ENCODE peak calls at places on chromosomes 7 and 10, in seven cellular contexts. L, N, I, B, Q, V and O are unnamed samples. For H3K4me1, the result is how much of the 10 kb centered on the place peaks cover.

GRCh38 chr7:130008941-130009847 is 42.0 kb downstream of the ZC3HC1 start:
- DNase-seq in B (peak), N (peak), Q (peak), L (peak), V (peak), I (no peak), O (peak)

GRCh38 chr10:96038476-96039387 is 4.7 kb upstream of the CCNJ start:
- DNase-seq in L (no peak), Q (no peak), I (no peak), V (no peak), B (no peak), N (no peak), O (no peak)

GRCh38 chr10:46094931-46095755 is 49.1 kb upstream of the MSMB start:
- DNase-seq in B (no peak), I (peak), L (no peak), V (no peak), Q (no peak), N (no peak), O (peak)

GRCh38 chr7:117807688-117808087 is 65.6 kb downstream of the CTTNBP2 start:
- DNase-seq in Q (no peak), I (no peak), N (no peak), B (no peak), V (no peak), L (no peak), O (no peak)

GRCh38 chr7:144529269-144529926 is 125.9 kb upstream of the NOBOX start:
- DNase-seq in N (no peak), V (no peak), Q (no peak), B (no peak), I (no peak), L (no peak), O (no peak)

GRCh38 chr10:114265392-114266053 is 26.5 kb downstream of the VWA2 start:
- DNase-seq in L (no peak), B (no peak), Q (no peak), V (peak), I (no peak), N (no peak), O (peak)

GRCh38 chr7:17299477-17299991 is 1.1 kb downstream of the AHR start:
- DNase-seq in N (no peak), I (no peak), V (peak), Q (peak), L (peak), B (peak), O (peak)

GRCh38 chr7:66110861-66111260 is 3.8 kb upstream of the CRCP start:
- DNase-seq in B (peak), N (peak), I (no peak), Q (peak), V (peak), L (peak), O (peak)

GRCh38 chr10:128296608-128297007 is 170.4 kb upstream of the MKI67 start:
- DNase-seq in V (no peak), B (no peak), Q (no peak), N (no peak), L (no peak), I (no peak), O (no peak)

GRCh38 chr7:140972344-140972743 is 42.4 kb downstream of the MRPS33 start:
- DNase-seq in Q (no peak), B (no peak), L (no peak), I (no peak), V (no peak), N (no peak), O (no peak)

GRCh38 chr10:131745591-131745990 is 155.2 kb upstream of the PPP2R2D start:
- DNase-seq in B (no peak), L (no peak), N (no peak), I (no peak), Q (no peak), V (no peak), O (no peak)

GRCh38 chr7:140726304-140726703 is 29.8 kb downstream of the NDUFB2 start:
- DNase-seq in B (peak), I (peak), L (peak), N (peak), V (peak), Q (no peak), O (peak)

GRCh38 chr7:31815796-31816195 is 128.8 kb downstream of the PPP1R17 start:
- DNase-seq in V (peak), N (no peak), I (no peak), B (peak), L (no peak), Q (no peak), O (peak)

GRCh38 chr10:106185991-106186390 is 978.5 kb downstream of the SORCS1 start:
- DNase-seq in V (peak), I (no peak), B (no peak), Q (no peak), N (no peak), L (peak), O (peak)

GRCh38 chr10:5873515-5873995 is 16.1 kb downstream of the ANKRD16 start:
- DNase-seq in Q (peak), L (peak), B (peak), I (peak), V (peak), N (peak), O (peak)

GRCh38 chr10:15719062-15719898 is 442 bp downstream of the ITGA8 start:
- DNase-seq in I (no peak), Q (no peak), N (no peak), V (no peak), L (no peak), B (no peak), O (peak)

GRCh38 chr7:146387140-146387539 is 270.5 kb downstream of the CNTNAP2 start:
- DNase-seq in L (no peak), V (no peak), Q (no peak), N (no peak), I (no peak), B (no peak), O (no peak)

GRCh38 chr10:117497736-117498135 is 44.8 kb upstream of the EMX2 start:
- DNase-seq in V (no peak), L (no peak), N (no peak), Q (no peak), I (no peak), B (no peak), O (no peak)

GRCh38 chr10:116490028-116490662 is 55.6 kb upstream of the PNLIP start:
- DNase-seq in L (peak), V (peak), N (peak), Q (no peak), I (peak), B (peak), O (peak)

GRCh38 chr7:21305455-21306235 is 122.2 kb upstream of the SP4 start:
- DNase-seq in N (no peak), Q (no peak), V (no peak), B (peak), I (no peak), L (no peak), O (no peak)

GRCh38 chr10:47370878-47371277 is 13.2 kb downstream of the ZNF488 start:
- DNase-seq in V (no peak), L (no peak), B (no peak), Q (no peak), N (no peak), I (no peak), O (no peak)

GRCh38 chr10:104424719-104425118 is 71.1 kb downstream of the CFAP58 start:
- DNase-seq in V (no peak), I (no peak), N (no peak), Q (no peak), B (no peak), L (peak), O (peak)

GRCh38 chr7:4273566-4274230 is 408.4 kb upstream of the FOXK1 start:
- DNase-seq in B (peak), N (no peak), I (no peak), Q (no peak), L (no peak), V (no peak), O (no peak)

GRCh38 chr7:101134399-101134980 is 7.6 kb downstream of the SERPINE1 start:
- DNase-seq in I (no peak), B (peak), L (no peak), V (peak), Q (no peak), N (no peak), O (peak)

GRCh38 chr7:42315631-42316030 is 78.6 kb upstream of the GLI3 start:
- DNase-seq in L (peak), Q (no peak), V (peak), N (no peak), B (peak), I (peak), O (peak)

GRCh38 chr7:24349339-24349738 is 65.3 kb downstream of the NPY start:
- DNase-seq in V (no peak), N (no peak), B (no peak), L (no peak), I (no peak), Q (no peak), O (no peak)

GRCh38 chr10:3635248-3635647 is 149.8 kb downstream of the KLF6 start:
- DNase-seq in B (no peak), L (no peak), N (no peak), Q (no peak), V (no peak), I (no peak), O (no peak)

GRCh38 chr7:12518920-12519681 is 51.4 kb upstream of the SCIN start:
- DNase-seq in L (no peak), I (no peak), V (peak), N (no peak), B (peak), Q (peak), O (peak)

GRCh38 chr7:5692112-5692844 is 89.2 kb downstream of the RNF216 start:
- DNase-seq in V (peak), N (no peak), B (peak), Q (peak), I (no peak), L (peak), O (peak)

GRCh38 chr10:93403741-93404354 is 78.3 kb downstream of the MYOF start:
- DNase-seq in V (no peak), N (no peak), B (no peak), I (no peak), Q (no peak), L (no peak), O (no peak)

GRCh38 chr7:34718867-34719266 is 60.8 kb downstream of the NPSR1 start:
- DNase-seq in V (no peak), L (no peak), B (no peak), N (no peak), I (no peak), Q (no peak), O (no peak)

GRCh38 chr7:88344956-88345832 is 38.5 kb upstream of the STEAP4 start:
- DNase-seq in N (peak), L (no peak), B (peak), I (no peak), Q (no peak), V (peak), O (peak)

GRCh38 chr7:77746164-77746823 is 50.0 kb downstream of the RSBN1L start:
- DNase-seq in V (no peak), I (no peak), N (no peak), Q (no peak), L (no peak), B (no peak), O (no peak)

DNA sequence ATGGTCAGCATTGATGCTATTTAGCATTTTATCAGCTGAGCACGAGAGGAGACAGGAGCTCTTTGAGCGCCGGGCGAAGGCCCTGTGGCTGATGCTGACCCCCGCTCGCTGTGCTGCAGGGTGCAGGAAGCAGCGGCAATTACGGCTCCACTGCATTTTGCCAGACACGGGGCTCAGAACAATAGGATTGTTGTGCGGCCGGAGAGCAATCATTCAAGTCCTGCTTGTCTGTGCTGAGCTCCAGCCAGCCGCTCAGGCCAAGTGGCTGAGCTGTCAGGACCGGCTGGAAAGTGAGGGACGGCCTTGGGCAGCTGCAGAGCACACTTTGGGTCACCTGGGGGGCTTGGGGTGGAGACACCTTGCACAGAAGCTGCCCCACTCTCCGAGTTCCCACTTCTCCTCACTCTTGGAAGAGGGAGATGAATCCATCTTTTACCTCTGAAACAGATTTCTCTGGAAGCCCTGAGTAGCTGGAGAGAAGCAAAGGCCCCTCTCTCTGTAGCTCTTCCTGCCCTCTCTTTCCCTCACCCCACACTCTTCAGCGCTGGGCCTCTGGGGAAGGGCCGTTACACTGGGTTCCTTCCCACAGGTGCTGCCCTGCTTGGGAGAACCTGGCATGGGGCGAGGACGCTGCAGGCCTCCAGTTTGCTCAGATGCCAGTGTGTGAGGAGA is 17.3 kb upstream of the ADARB2 start:
- DNase-seq in N (no peak), L (no peak), B (no peak), Q (no peak), I (no peak), V (no peak), O (no peak)
- H3K4me2 ChIP-seq in N (no peak), L (no peak), B (no peak), Q (no peak), I (no peak), V (no peak), O (no peak)

GRCh38 chr10:17665742-17666141 is 21.8 kb downstream of the STAM start:
- DNase-seq in L (peak), N (no peak), Q (no peak), V (peak), I (no peak), B (peak), O (peak)
- H3K4me1 ChIP-seq in L (under half), N (under half), Q (under half), V (under half), I (under half), B (under half), O (under half)

GRCh38 chr7:30199271-30199670 is 64.5 kb downstream of the MTURN start:
- DNase-seq in B (no peak), L (no peak), V (no peak), I (no peak), N (no peak), Q (no peak), O (no peak)

GRCh38 chr7:30202671-30203070 is 67.9 kb downstream of the MTURN start:
- DNase-seq in Q (no peak), I (no peak), L (no peak), N (no peak), B (no peak), V (no peak), O (no peak)

GRCh38 chr7:30200591-30200990 is 65.8 kb downstream of the MTURN start:
- DNase-seq in N (no peak), B (no peak), I (no peak), Q (no peak), L (no peak), V (no peak), O (no peak)

GRCh38 chr7:30201921-30202320 is 67.1 kb downstream of the MTURN start:
- DNase-seq in B (no peak), I (peak), Q (no peak), N (no peak), L (no peak), V (no peak), O (no peak)

DNA sequence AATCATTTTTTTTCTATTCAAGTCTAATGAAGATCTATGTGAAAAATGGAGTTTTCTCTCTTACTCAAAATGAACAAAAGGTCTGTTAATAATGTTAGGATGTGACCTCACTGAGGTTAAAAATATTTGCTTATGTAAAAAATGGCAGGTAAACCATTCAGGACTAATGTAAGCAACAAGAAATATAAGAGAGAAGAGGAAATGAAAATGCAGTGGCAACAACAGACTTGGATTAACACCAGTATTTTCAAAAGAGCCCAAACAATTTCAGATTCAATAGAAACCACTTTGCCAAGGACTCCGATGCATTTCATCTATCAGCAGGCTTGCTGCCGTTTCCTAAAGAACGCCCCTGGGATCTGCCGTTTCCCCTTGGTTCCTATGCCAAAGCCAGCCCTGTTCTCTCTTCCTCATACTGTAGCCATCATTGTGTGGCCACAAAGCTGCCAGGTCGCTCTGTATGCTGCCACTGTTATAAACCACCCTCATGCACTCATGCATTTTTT is 66.4 kb downstream of the MTURN start:
- DNase-seq in B (no peak), V (no peak), I (peak), N (no peak), Q (no peak), L (no peak), O (no peak)
- H3K4me2 ChIP-seq in B (no peak), V (no peak), I (peak), N (no peak), Q (no peak), L (no peak), O (no peak)

GRCh38 chr10:110857265-110858158 is 14.2 kb upstream of the PDCD4 start:
- DNase-seq in B (no peak), Q (no peak), V (peak), I (peak), L (peak), N (no peak), O (peak)
- H3K4me1 ChIP-seq in B (under half), Q (under half), V (under half), I (half or more), L (under half), N (under half), O (under half)

GRCh38 chr7:123727071-123727837 is 21.5 kb downstream of the WASL start:
- DNase-seq in L (peak), I (no peak), B (peak), Q (peak), V (peak), N (no peak), O (peak)

GRCh38 chr7:123725586-123726171 is 23.1 kb downstream of the WASL start:
- DNase-seq in N (no peak), I (no peak), V (no peak), Q (no peak), L (no peak), B (no peak), O (no peak)

GRCh38 chr7:123724725-123725381 is 23.9 kb downstream of the WASL start:
- DNase-seq in B (no peak), V (peak), N (no peak), Q (no peak), L (no peak), I (no peak), O (no peak)

GRCh38 chr7:123719481-123719806 is 29.4 kb downstream of the WASL start:
- DNase-seq in N (no peak), I (no peak), L (no peak), Q (no peak), B (no peak), V (no peak), O (no peak)

GRCh38 chr7:123723913-123724312 is 24.9 kb downstream of the WASL start:
- DNase-seq in B (no peak), V (no peak), N (no peak), Q (no peak), I (no peak), L (no peak), O (no peak)
- H3K4me2 ChIP-seq in B (no peak), V (no peak), N (no peak), Q (no peak), I (no peak), L (no peak), O (no peak)

GRCh38 chr7:2824026-2824677 is 20.0 kb downstream of the GNA12 start:
- DNase-seq in V (no peak), N (no peak), L (no peak), B (no peak), I (no peak), Q (no peak), O (no peak)

GRCh38 chr7:2825595-2826227 is 18.4 kb downstream of the GNA12 start:
- DNase-seq in Q (no peak), N (no peak), I (no peak), V (no peak), B (no peak), L (peak), O (no peak)

GRCh38 chr7:2826806-2827205 is 17.3 kb downstream of the GNA12 start:
- DNase-seq in Q (no peak), I (no peak), V (no peak), L (no peak), N (no peak), B (no peak), O (peak)

GRCh38 chr7:2823124-2823523 is 21.0 kb downstream of the GNA12 start:
- DNase-seq in L (no peak), I (no peak), B (no peak), Q (no peak), N (no peak), V (no peak), O (no peak)

DNA sequence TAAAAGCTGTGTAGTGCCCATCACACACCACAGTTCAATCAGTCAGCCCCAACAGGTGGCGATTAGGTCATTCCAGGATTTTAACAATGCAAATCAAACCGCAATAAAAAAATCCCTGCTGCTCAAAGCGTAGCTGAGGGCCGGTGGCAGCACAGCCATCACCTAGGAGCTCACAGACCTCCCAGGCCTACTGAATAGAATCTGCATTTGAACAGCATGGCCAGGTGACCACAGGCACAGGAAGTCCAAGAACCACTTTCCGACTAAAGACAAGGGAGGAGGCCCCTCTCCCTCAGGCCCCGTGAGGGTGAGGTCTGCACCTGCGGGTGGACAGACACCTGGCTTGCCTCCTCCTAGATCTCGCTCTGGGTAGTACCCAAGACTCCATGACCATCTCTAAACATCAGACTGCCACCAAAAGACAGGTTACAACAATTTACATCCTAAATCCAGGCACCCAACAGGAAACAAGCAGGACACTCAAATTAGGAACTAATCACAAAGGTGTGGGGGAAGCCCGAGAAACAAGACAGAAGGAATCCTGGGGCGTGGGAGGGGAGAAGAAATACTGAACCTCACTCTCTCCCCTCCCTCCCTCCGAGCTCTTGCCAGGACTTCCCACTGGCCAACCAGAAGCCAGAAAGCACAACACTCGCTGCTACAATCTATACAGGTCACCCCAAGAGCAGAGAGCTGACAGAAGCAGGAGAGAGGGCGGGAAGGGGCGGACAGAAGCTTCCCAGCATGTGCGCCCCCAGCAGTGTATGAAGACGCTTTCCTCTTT is 19.2 kb downstream of the GNA12 start:
- DNase-seq in Q (no peak), B (no peak), N (no peak), L (peak), I (peak), V (peak), O (no peak)
- H3K4me1 ChIP-seq in Q (under half), B (under half), N (under half), L (half or more), I (half or more), V (under half), O (half or more)